ENCODE peak calls at places on chromosomes 6 and 20, in seven cellular contexts. T is H1, D is A673, H is hepatocyte, Q is fibroblast of lung, B is GM23248, L is DND-41. C is an unnamed sample. For H3K9me3, the result is how much of the 10 kb centered on the place peaks cover.

GRCh38 chr20:10513091-10513490 is 78.0 kb downstream of the SLX4IP start:
- DNase-seq in L (no peak), H (no peak), Q (no peak), D (no peak), B (no peak), T (no peak), C (no peak)

GRCh38 chr20:47330933-47331708 is 25.4 kb downstream of the ZMYND8 start:
- DNase-seq in D (no peak), L (no peak), H (peak), T (no peak), Q (peak), B (peak), C (peak)

GRCh38 chr20:64261138-64261537 is 5.6 kb downstream of the PCMTD2 start:
- DNase-seq in B (peak), H (peak), L (no peak), D (peak), Q (peak), T (peak), C (no peak)

GRCh38 chr6:38012573-38012972 is 193.0 kb downstream of the ZFAND3 start:
- DNase-seq in Q (peak), D (peak), B (peak), L (no peak), T (peak), H (peak), C (peak)

GRCh38 chr6:143673638-143674037 is 4.1 kb upstream of the PHACTR2 start:
- DNase-seq in L (no peak), H (peak), D (peak), T (no peak), Q (no peak), B (peak), C (peak)

GRCh38 chr6:14857501-14857900 is 388.4 kb upstream of the JARID2 start:
- DNase-seq in T (no peak), L (peak), Q (no peak), B (no peak), H (no peak), D (no peak), C (no peak)

GRCh38 chr6:157055863-157056262 is 267.5 kb downstream of the TMEM242 start:
- DNase-seq in T (no peak), Q (no peak), L (no peak), B (no peak), H (no peak), D (no peak), C (no peak)

GRCh38 chr6:139943391-139943790 is 568.9 kb upstream of the CITED2 start:
- DNase-seq in B (peak), D (peak), Q (peak), L (no peak), T (no peak), H (peak), C (peak)

GRCh38 chr6:89680150-89680549 is 41.6 kb upstream of the LYRM2 start:
- DNase-seq in H (no peak), T (no peak), B (peak), D (no peak), Q (no peak), L (no peak), C (no peak)

GRCh38 chr6:89679215-89680120 is 40.9 kb upstream of the LYRM2 start:
- DNase-seq in T (no peak), Q (no peak), B (no peak), H (no peak), L (no peak), D (no peak), C (no peak)

GRCh38 chr6:89680551-89680950 is 42.0 kb upstream of the LYRM2 start:
- DNase-seq in L (no peak), Q (no peak), H (no peak), T (no peak), B (no peak), D (no peak), C (no peak)

GRCh38 chr6:89678531-89678930 is 40.0 kb upstream of the LYRM2 start:
- DNase-seq in D (no peak), H (no peak), B (no peak), Q (no peak), L (no peak), T (no peak), C (no peak)

GRCh38 chr6:89675949-89676753 is 37.6 kb upstream of the LYRM2 start:
- DNase-seq in T (no peak), D (no peak), L (no peak), Q (peak), H (peak), B (peak), C (peak)
- H3K9me3 ChIP-seq in T (under half), D (under half), L (under half), Q (under half), H (under half), B (under half), C (under half)

GRCh38 chr6:70337379-70338073 is 34.6 kb upstream of the COL9A1 start:
- DNase-seq in H (peak), T (no peak), D (no peak), B (no peak), Q (no peak), L (no peak), C (no peak)
- TF ChIP-seq EZH2 in H (no peak), T (no peak), D (no peak), B (no peak), Q (no peak), L (no peak), C (no peak)

DNA sequence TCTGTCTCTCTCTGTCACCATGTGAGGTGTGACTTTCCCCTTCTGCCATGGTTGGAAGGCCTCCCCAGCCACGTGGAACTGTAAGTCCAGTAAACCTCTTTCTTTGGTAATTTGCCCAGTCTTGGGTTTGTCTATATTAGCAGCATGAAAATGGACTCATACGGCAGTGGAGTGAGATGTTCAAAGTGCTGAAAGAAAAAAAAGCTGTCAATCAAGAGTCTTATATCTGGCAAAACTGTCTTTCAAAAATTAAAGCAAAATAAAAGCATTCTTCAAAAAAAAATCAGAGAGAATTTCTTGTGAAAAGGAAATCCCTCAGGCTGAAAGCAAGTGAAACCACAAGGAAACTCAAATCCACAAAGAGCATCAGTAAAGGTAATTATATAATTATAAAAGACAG is 15.4 kb upstream of the KIF25 start:
- DNase-seq in H (no peak), D (no peak), T (no peak), Q (no peak), L (no peak), B (no peak), C (no peak)
- H3K9me3 ChIP-seq in H (under half), D (under half), T (under half), Q (under half), L (under half), B (under half), C (under half)

GRCh38 chr20:24470782-24471582 is 1.6 kb downstream of the SYNDIG1 start:
- DNase-seq in Q (no peak), T (peak), L (no peak), H (no peak), B (peak), D (peak), C (no peak)
- TF ChIP-seq EZH2 in Q (no peak), T (peak), L (no peak), H (no peak), B (no peak), D (peak), C (peak)

GRCh38 chr20:43186312-43186711 is 3.4 kb downstream of the PTPRT start:
- DNase-seq in H (no peak), D (no peak), L (no peak), B (no peak), Q (no peak), T (no peak), C (no peak)

GRCh38 chr20:43185901-43186300 is 3.8 kb downstream of the PTPRT start:
- DNase-seq in D (no peak), Q (no peak), B (no peak), L (no peak), T (no peak), H (no peak), C (no peak)

GRCh38 chr20:43188234-43188653 is 1.5 kb downstream of the PTPRT start:
- DNase-seq in D (no peak), H (no peak), Q (no peak), B (no peak), T (peak), L (no peak), C (no peak)

GRCh38 chr20:43187476-43188233 is 2.1 kb downstream of the PTPRT start:
- DNase-seq in H (peak), B (peak), D (peak), Q (peak), T (peak), L (peak), C (peak)

GRCh38 chr20:43183526-43183925 is 6.2 kb downstream of the PTPRT start:
- DNase-seq in L (no peak), D (no peak), H (no peak), B (no peak), T (no peak), Q (no peak), C (no peak)
- H3K9me3 ChIP-seq in L (under half), D (under half), H (under half), B (under half), T (under half), Q (under half), C (under half)

GRCh38 chr6:35312763-35313125 is 15.1 kb downstream of the DEF6 start:
- DNase-seq in B (no peak), T (no peak), H (no peak), Q (no peak), L (no peak), D (no peak), C (no peak)

GRCh38 chr6:35310265-35310831 is 12.7 kb downstream of the DEF6 start:
- DNase-seq in L (no peak), Q (no peak), B (no peak), H (no peak), D (no peak), T (no peak), C (no peak)

GRCh38 chr6:35311390-35312075 is 13.9 kb downstream of the DEF6 start:
- DNase-seq in T (no peak), L (peak), H (no peak), D (no peak), Q (no peak), B (no peak), C (no peak)

GRCh38 chr6:35309611-35310264 is 12.1 kb downstream of the DEF6 start:
- DNase-seq in D (no peak), Q (no peak), L (no peak), T (no peak), B (no peak), H (no peak), C (no peak)

GRCh38 chr6:35312076-35312762 is 14.6 kb downstream of the DEF6 start:
- DNase-seq in D (no peak), Q (no peak), B (no peak), L (no peak), H (no peak), T (no peak), C (no peak)
- TF ChIP-seq EZH2 in D (no peak), Q (no peak), B (no peak), L (no peak), H (no peak), T (no peak), C (no peak)

DNA sequence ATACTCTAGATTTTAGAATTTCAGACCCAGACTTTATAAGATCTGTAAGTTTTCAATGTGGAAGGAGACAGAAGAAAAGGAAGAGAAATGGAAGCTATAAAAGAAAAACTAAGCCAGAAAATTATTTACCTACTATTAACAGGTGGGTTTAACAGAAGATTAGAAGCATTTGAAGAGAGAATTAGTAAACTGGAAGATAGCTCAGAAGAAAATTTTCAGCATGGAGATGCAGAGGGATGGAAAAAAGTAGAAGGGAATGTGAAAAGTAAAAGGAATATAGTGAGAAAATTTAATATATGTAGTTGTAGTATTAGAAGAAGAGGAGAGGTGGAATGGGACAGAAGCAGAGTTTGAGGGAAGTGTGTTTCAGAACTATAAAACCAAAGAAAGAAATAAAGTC is 56.1 kb downstream of the QKI start:
- DNase-seq in D (no peak), Q (no peak), B (no peak), L (no peak), T (no peak), H (no peak), C (no peak)
- H3K9me3 ChIP-seq in D (under half), Q (under half), B (under half), L (under half), T (under half), H (under half), C (under half)

GRCh38 chr20:41248371-41249024 is 69.0 kb downstream of the ZHX3 start:
- DNase-seq in D (no peak), B (no peak), Q (peak), L (no peak), T (no peak), H (no peak), C (peak)

GRCh38 chr20:41245086-41245707 is 72.3 kb downstream of the ZHX3 start:
- DNase-seq in B (peak), L (no peak), T (peak), Q (peak), H (no peak), D (no peak), C (no peak)

GRCh38 chr20:41247523-41248370 is 69.8 kb downstream of the ZHX3 start:
- DNase-seq in B (no peak), L (no peak), H (no peak), T (no peak), Q (no peak), D (no peak), C (no peak)

GRCh38 chr20:41242352-41242751 is 75.2 kb downstream of the ZHX3 start:
- DNase-seq in D (no peak), B (no peak), L (no peak), H (no peak), T (no peak), Q (no peak), C (no peak)

GRCh38 chr20:41242807-41243206 is 74.7 kb downstream of the ZHX3 start:
- DNase-seq in Q (no peak), B (no peak), D (no peak), H (no peak), T (no peak), L (peak), C (no peak)
- TF ChIP-seq EZH2 in Q (no peak), B (no peak), D (no peak), H (no peak), T (no peak), L (no peak), C (no peak)

DNA sequence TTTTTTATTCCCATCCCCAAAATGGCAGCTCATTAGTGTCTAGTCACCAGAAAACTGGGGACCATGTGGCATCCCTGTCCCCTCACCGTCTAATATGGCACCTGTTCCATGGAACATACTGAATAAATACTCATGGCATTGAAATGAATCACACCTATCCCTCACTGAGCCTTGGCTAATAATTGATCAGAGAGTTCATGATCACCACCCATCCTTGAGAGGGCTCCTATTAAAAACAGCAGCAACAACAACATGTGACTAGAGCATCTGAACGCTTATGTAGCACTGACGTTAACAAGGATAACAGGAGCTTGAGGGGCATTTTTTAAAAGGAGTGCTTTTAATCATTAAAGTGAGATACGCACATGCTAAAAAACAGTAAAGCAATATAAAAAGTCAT is 1111.6 kb upstream of the FLRT3 start:
- DNase-seq in T (no peak), L (no peak), Q (no peak), D (no peak), B (no peak), H (no peak), C (no peak)
- H3K9me3 ChIP-seq in T (under half), L (under half), Q (under half), D (under half), B (under half), H (under half), C (under half)

C was measured in astrocyte.